ENCODE peak calls at places on chromosomes 12 and 14, in six cellular contexts. One of them, this sample, is unnamed.
A peak's percentile ranks its signal among the peaks of the same experiment; 100 is the strongest.

GRCh38 chr12:81668475-81668874 is 90.7 kb downstream of the PPFIA2 start:
- ATAC-seq in HCT116: peak; percentile 83
- ATAC-seq in left lung: peak; percentile 83
- ATAC-seq in right cardiac atrium: peak; percentile 83
- ATAC-seq in pancreas: peak; percentile 74
- ATAC-seq in HepG2: no peak
- ATAC-seq in this sample: no peak

GRCh38 chr12:124082012-124082411 is 109.0 kb downstream of the ZNF664 start:
- ATAC-seq in HCT116: no peak
- ATAC-seq in left lung: no peak
- ATAC-seq in right cardiac atrium: no peak
- ATAC-seq in pancreas: no peak
- ATAC-seq in HepG2: no peak
- ATAC-seq in this sample: no peak

GRCh38 chr14:68459480-68460136 is 333.3 kb downstream of the ZFP36L1 start:
- ATAC-seq in HCT116: no peak
- ATAC-seq in left lung: peak; percentile 22
- ATAC-seq in right cardiac atrium: no peak
- ATAC-seq in pancreas: peak; percentile 50
- ATAC-seq in HepG2: no peak
- ATAC-seq in this sample: no peak

GRCh38 chr12:77324763-77325468 is 259.5 kb upstream of the E2F7 start:
- ATAC-seq in HCT116: peak; percentile 98
- ATAC-seq in left lung: peak; percentile 99
- ATAC-seq in right cardiac atrium: peak; percentile 99
- ATAC-seq in pancreas: peak; percentile 98
- ATAC-seq in HepG2: peak; percentile 100
- ATAC-seq in this sample: peak; percentile 91

GRCh38 chr14:30519961-30520360 is 39.0 kb upstream of the G2E3 start:
- ATAC-seq in HCT116: no peak
- ATAC-seq in left lung: no peak
- ATAC-seq in right cardiac atrium: no peak
- ATAC-seq in pancreas: no peak
- ATAC-seq in HepG2: no peak
- ATAC-seq in this sample: no peak

GRCh38 chr12:110869035-110869434 is 22.2 kb downstream of the CCDC63 start:
- ATAC-seq in HCT116: no peak
- ATAC-seq in left lung: peak; percentile 66
- ATAC-seq in right cardiac atrium: no peak
- ATAC-seq in pancreas: peak; percentile 61
- ATAC-seq in HepG2: no peak
- ATAC-seq in this sample: peak; percentile 10

GRCh38 chr12:90013409-90013808 is 304.8 kb upstream of the ATP2B1 start:
- ATAC-seq in HCT116: no peak
- ATAC-seq in left lung: no peak
- ATAC-seq in right cardiac atrium: peak; percentile 57
- ATAC-seq in pancreas: no peak
- ATAC-seq in HepG2: peak; percentile 36
- ATAC-seq in this sample: no peak

GRCh38 chr14:94581127-94581999 is at the start of gene SERPINA5:
- ATAC-seq in HCT116: peak; percentile 86
- ATAC-seq in left lung: peak; percentile 25
- ATAC-seq in right cardiac atrium: peak; percentile 87
- ATAC-seq in pancreas: peak; percentile 78
- ATAC-seq in HepG2: peak; percentile 95
- ATAC-seq in this sample: peak; percentile 54

GRCh38 chr14:32847867-32848266 is 90.8 kb upstream of the NPAS3 start:
- ATAC-seq in HCT116: no peak
- ATAC-seq in left lung: no peak
- ATAC-seq in right cardiac atrium: no peak
- ATAC-seq in pancreas: no peak
- ATAC-seq in HepG2: no peak
- ATAC-seq in this sample: no peak

GRCh38 chr12:130868412-130868811 is 3.5 kb upstream of the RAN start:
- ATAC-seq in HCT116: no peak
- ATAC-seq in left lung: no peak
- ATAC-seq in right cardiac atrium: no peak
- ATAC-seq in pancreas: no peak
- ATAC-seq in HepG2: no peak
- ATAC-seq in this sample: no peak

GRCh38 chr14:103008768-103009342 is 48.5 kb downstream of the CDC42BPB start:
- ATAC-seq in HCT116: no peak
- ATAC-seq in left lung: no peak
- ATAC-seq in right cardiac atrium: peak; percentile 7
- ATAC-seq in pancreas: no peak
- ATAC-seq in HepG2: no peak
- ATAC-seq in this sample: no peak

GRCh38 chr12:57215668-57216013 is 953 bp upstream of the NXPH4 start:
- ATAC-seq in HCT116: no peak
- ATAC-seq in left lung: no peak
- ATAC-seq in right cardiac atrium: no peak
- ATAC-seq in pancreas: peak; percentile 21
- ATAC-seq in HepG2: peak; percentile 8
- ATAC-seq in this sample: no peak

GRCh38 chr14:36647417-36647826 is 14.2 kb upstream of the PAX9 start:
- ATAC-seq in HCT116: no peak
- ATAC-seq in left lung: peak; percentile 21
- ATAC-seq in right cardiac atrium: peak; percentile 42
- ATAC-seq in pancreas: peak; percentile 33
- ATAC-seq in HepG2: peak; percentile 33
- ATAC-seq in this sample: peak; percentile 11

GRCh38 chr14:35398095-35398584 is 6.4 kb downstream of the NFKBIA start:
- ATAC-seq in HCT116: no peak
- ATAC-seq in left lung: no peak
- ATAC-seq in right cardiac atrium: peak; percentile 61
- ATAC-seq in pancreas: no peak
- ATAC-seq in HepG2: peak; percentile 4
- ATAC-seq in this sample: peak; percentile 37

GRCh38 chr12:57389033-57389432 is 41.8 kb downstream of the R3HDM2 start:
- ATAC-seq in HCT116: peak; percentile 50
- ATAC-seq in left lung: no peak
- ATAC-seq in right cardiac atrium: no peak
- ATAC-seq in pancreas: peak; percentile 69
- ATAC-seq in HepG2: no peak
- ATAC-seq in this sample: no peak

GRCh38 chr14:33676135-33676566 is 274.7 kb downstream of the EGLN3 start:
- ATAC-seq in HCT116: peak; percentile 97
- ATAC-seq in left lung: peak; percentile 41
- ATAC-seq in right cardiac atrium: peak; percentile 55
- ATAC-seq in pancreas: peak; percentile 73
- ATAC-seq in HepG2: peak; percentile 99
- ATAC-seq in this sample: peak; percentile 43

GRCh38 chr12:62686938-62687337 is 220.3 kb downstream of the MON2 start:
- ATAC-seq in HCT116: no peak
- ATAC-seq in left lung: no peak
- ATAC-seq in right cardiac atrium: peak; percentile 31
- ATAC-seq in pancreas: no peak
- ATAC-seq in HepG2: no peak
- ATAC-seq in this sample: no peak

GRCh38 chr14:98119739-98120138 is 1152.3 kb downstream of the BCL11B start:
- ATAC-seq in HCT116: no peak
- ATAC-seq in left lung: no peak
- ATAC-seq in right cardiac atrium: no peak
- ATAC-seq in pancreas: no peak
- ATAC-seq in HepG2: no peak
- ATAC-seq in this sample: no peak

GRCh38 chr12:43806737-43807072 is 588 bp upstream of the TWF1 start:
- ATAC-seq in HCT116: no peak
- ATAC-seq in left lung: no peak
- ATAC-seq in right cardiac atrium: no peak
- ATAC-seq in pancreas: no peak
- ATAC-seq in HepG2: no peak
- ATAC-seq in this sample: no peak

GRCh38 chr14:55434805-55435174 is 5.6 kb downstream of the TBPL2 start:
- ATAC-seq in HCT116: no peak
- ATAC-seq in left lung: no peak
- ATAC-seq in right cardiac atrium: no peak
- ATAC-seq in pancreas: no peak
- ATAC-seq in HepG2: peak; percentile 83
- ATAC-seq in this sample: no peak

DNA sequence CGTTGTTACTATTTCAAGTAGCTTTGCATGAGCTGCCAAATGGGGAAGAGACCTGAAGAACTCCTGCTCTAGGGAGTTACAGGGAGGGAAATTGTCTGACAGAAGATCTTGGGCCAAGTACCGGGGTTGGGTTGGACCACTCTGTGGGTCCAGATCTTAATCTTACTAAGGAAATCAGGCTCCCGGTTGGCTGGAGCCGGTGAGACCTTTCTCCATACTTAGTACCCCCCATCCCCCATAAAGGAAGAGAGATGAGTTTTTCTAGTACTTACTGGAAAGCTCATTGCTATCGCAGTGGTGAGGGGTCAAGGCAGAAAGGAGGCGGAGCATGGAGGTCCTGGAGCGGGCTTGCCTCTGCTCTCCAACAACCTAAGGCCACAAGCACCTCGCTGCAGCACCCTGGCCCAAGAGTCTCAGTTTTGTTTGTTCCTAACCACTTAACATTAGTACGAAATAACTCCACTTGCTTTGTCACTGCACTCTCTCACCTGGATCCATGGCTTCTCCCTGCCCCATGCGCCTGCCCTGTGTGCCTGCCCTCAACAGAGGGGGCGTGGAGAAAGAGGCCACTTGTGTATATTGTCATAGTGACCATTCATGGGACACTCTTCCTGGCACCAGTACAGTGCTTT is 6.8 kb upstream of the UNC119B start:
- ATAC-seq in HCT116: no peak
- ATAC-seq in left lung: peak; percentile 91
- ATAC-seq in right cardiac atrium: peak; percentile 17
- ATAC-seq in pancreas: no peak
- ATAC-seq in HepG2: peak; percentile 30
- ATAC-seq in this sample: no peak
- H3K4me3 ChIP-seq in HCT116: no peak overlapping the region
- H3K4me3 ChIP-seq in left lung: no peak overlapping the region
- H3K4me3 ChIP-seq in right cardiac atrium: no peak overlapping the region
- H3K4me3 ChIP-seq in pancreas: no peak overlapping the region
- H3K4me3 ChIP-seq in HepG2: no peak overlapping the region
- H3K4me3 ChIP-seq in this sample: no peak overlapping the region

GRCh38 chr14:89188492-89188891 is 228.5 kb downstream of the FOXN3 start:
- ATAC-seq in HCT116: no peak
- ATAC-seq in left lung: no peak
- ATAC-seq in right cardiac atrium: no peak
- ATAC-seq in pancreas: no peak
- ATAC-seq in HepG2: no peak
- ATAC-seq in this sample: no peak

GRCh38 chr14:89187501-89187900 is 229.5 kb downstream of the FOXN3 start:
- ATAC-seq in HCT116: no peak
- ATAC-seq in left lung: no peak
- ATAC-seq in right cardiac atrium: no peak
- ATAC-seq in pancreas: no peak
- ATAC-seq in HepG2: no peak
- ATAC-seq in this sample: no peak

GRCh38 chr14:89186850-89187376 is 230.1 kb downstream of the FOXN3 start:
- ATAC-seq in HCT116: peak; percentile 24
- ATAC-seq in left lung: no peak
- ATAC-seq in right cardiac atrium: peak; percentile 38
- ATAC-seq in pancreas: peak; percentile 63
- ATAC-seq in HepG2: peak; percentile 46
- ATAC-seq in this sample: peak; percentile 29

GRCh38 chr14:89185919-89186849 is 230.8 kb downstream of the FOXN3 start:
- ATAC-seq in HCT116: peak; percentile 86
- ATAC-seq in left lung: no peak
- ATAC-seq in right cardiac atrium: peak; percentile 46
- ATAC-seq in pancreas: peak; percentile 7
- ATAC-seq in HepG2: peak; percentile 49
- ATAC-seq in this sample: peak; percentile 32

DNA sequence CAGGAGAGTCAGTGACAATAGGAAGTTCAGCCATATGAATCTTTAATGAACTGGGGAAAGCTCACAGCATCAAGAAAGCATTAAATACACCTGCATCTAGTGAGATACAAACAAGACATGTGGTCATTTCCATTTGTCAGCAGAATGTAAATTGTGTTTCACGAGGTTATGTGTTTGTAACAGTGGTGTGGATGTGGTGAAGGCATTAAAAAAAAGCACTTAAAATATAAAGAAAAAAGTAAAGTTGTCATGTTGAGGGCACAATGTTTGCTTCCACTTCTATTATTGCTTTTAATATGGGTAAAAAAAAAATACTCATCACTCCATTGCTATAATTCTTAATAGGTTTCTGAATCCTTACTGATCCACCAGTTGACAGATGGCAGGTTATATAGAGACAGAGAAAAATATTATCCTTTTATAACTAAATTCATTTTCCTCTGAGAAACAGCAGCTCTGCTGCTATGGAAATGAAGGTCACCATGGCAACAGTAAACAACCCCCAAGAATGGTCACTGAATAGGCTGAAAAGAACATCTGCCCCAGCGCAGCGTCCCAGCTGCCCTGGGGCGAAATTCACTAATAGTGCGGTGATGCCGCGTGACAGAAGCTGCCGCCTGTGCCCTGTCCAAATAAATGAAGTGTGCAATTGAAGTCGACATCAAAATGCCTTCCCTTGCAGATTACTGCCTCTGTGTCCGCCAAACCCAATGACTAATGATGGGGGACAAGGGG is 226.1 kb downstream of the FOXN3 start:
- ATAC-seq in HCT116: no peak
- ATAC-seq in left lung: no peak
- ATAC-seq in right cardiac atrium: no peak
- ATAC-seq in pancreas: no peak
- ATAC-seq in HepG2: no peak
- ATAC-seq in this sample: no peak
- H3K4me3 ChIP-seq in HCT116: no peak overlapping the region
- H3K4me3 ChIP-seq in left lung: no peak overlapping the region
- H3K4me3 ChIP-seq in right cardiac atrium: no peak overlapping the region
- H3K4me3 ChIP-seq in pancreas: no peak overlapping the region
- H3K4me3 ChIP-seq in HepG2: no peak overlapping the region
- H3K4me3 ChIP-seq in this sample: no peak overlapping the region

DNA sequence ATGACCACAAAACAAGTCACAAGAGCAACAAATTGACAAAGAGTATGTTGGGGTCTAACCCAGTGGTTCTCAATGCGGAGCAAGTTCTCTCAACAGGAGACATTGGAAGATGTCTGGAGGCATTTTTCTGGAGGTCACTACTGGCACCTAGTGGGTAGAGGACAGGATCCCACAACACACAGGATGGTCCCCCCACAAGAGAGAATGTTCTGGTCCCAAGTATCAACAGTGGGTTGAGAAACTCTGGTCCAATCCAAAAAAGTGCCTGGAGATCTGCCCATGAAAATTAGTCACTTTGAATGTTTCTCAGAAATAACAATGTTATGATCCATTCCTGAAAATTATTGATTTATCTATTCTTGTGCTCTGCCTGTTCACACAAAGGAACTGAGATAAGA is 3.3 kb downstream of the SSH1 start:
- ATAC-seq in HCT116: peak; percentile 12
- ATAC-seq in left lung: peak; percentile 26
- ATAC-seq in right cardiac atrium: peak; percentile 65
- ATAC-seq in pancreas: peak; percentile 5
- ATAC-seq in HepG2: no peak
- ATAC-seq in this sample: peak; percentile 59
- H3K4me3 ChIP-seq in HCT116: peak overlapping the region; percentile 0
- H3K4me3 ChIP-seq in left lung: no peak overlapping the region
- H3K4me3 ChIP-seq in right cardiac atrium: no peak overlapping the region
- H3K4me3 ChIP-seq in pancreas: peak overlapping the region; percentile 2
- H3K4me3 ChIP-seq in HepG2: no peak overlapping the region
- H3K4me3 ChIP-seq in this sample: no peak overlapping the region

DNA sequence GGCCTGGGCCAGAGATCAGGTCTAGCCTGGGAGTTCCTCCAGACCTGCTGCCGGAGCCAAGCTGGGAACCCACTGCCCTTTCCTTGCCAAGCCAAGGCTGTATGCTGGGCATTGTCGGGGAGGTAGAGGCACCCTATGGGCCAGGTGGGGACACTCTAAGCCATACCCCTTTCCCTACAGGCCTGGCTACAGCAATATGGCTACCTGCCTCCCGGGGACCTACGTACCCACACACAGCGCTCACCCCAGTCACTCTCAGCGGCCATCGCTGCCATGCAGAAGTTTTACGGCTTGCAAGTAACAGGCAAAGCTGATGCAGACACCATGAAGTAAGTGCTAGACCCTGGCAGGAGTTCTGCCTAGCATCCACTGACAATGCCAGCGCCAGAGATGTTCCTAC is 4.9 kb downstream of the MMP14 start:
- ATAC-seq in HCT116: no peak
- ATAC-seq in left lung: no peak
- ATAC-seq in right cardiac atrium: no peak
- ATAC-seq in pancreas: no peak
- ATAC-seq in HepG2: no peak
- ATAC-seq in this sample: no peak
- H3K4me3 ChIP-seq in HCT116: no peak overlapping the region
- H3K4me3 ChIP-seq in left lung: no peak overlapping the region
- H3K4me3 ChIP-seq in right cardiac atrium: no peak overlapping the region
- H3K4me3 ChIP-seq in pancreas: no peak overlapping the region
- H3K4me3 ChIP-seq in HepG2: no peak overlapping the region
- H3K4me3 ChIP-seq in this sample: no peak overlapping the region